ENCODE peak calls at places on chromosomes 5 and 9, in eight cellular contexts. C is AG20443; Y is M059J; W is stimulated activated naive CD8-positive, alpha-beta T cell treated with anti-CD3 and anti-CD28 coated beads, Interleukin-15, Interleukin-2, amounts not matched to agents 100 U/mL and 50 U/mL, for 24 hours; B is OCI-LY7; T is kidney; X is activated CD8-positive, alpha-beta memory T cell treated with anti-CD3 and anti-CD28 coated beads for 24 hours; O is cardiac muscle cell. I is an unnamed sample.

GRCh38 chr9:95508242-95508967 is 8.4 kb downstream of the PTCH1 start:
- DNase-seq in C (peak), Y (peak), W (no peak), B (peak), T (peak), X (peak), O (no peak), I (no peak)

GRCh38 chr9:4740373-4740622 is 704 bp downstream of the AK3 start:
- DNase-seq in C (no peak), Y (no peak), W (no peak), B (no peak), T (no peak), X (no peak), O (no peak), I (no peak)

GRCh38 chr5:134547999-134548626 is 22.6 kb downstream of the JADE2 start:
- DNase-seq in C (no peak), Y (no peak), W (no peak), B (peak), T (no peak), X (no peak), O (no peak), I (no peak)

GRCh38 chr9:129469188-129469987 is 151.5 kb downstream of the C9orf50 start:
- DNase-seq in C (no peak), Y (no peak), W (no peak), B (no peak), T (peak), X (no peak), O (peak), I (no peak)

GRCh38 chr5:74361406-74362358 is 278.8 kb downstream of the ENC1 start:
- DNase-seq in C (no peak), Y (peak), W (no peak), B (no peak), T (no peak), X (no peak), O (no peak), I (peak)

GRCh38 chr5:55104966-55105701 is 2.7 kb downstream of the GZMA start:
- DNase-seq in C (no peak), Y (no peak), W (no peak), B (no peak), T (no peak), X (no peak), O (no peak), I (no peak)

GRCh38 chr9:120284796-120285195 is 295.2 kb downstream of the CDK5RAP2 start:
- DNase-seq in C (no peak), Y (no peak), W (no peak), B (no peak), T (no peak), X (no peak), O (no peak), I (no peak)

GRCh38 chr5:80245986-80246781 is 9.7 kb downstream of the SERINC5 start:
- DNase-seq in C (peak), Y (peak), W (no peak), B (no peak), T (no peak), X (no peak), O (no peak), I (no peak)

GRCh38 chr5:145936401-145937131 is at the start of gene SH3RF2:
- DNase-seq in C (peak), Y (peak), W (peak), B (no peak), T (peak), X (no peak), O (peak), I (peak)

GRCh38 chr5:74947961-74948613 is 81.9 kb upstream of the FAM169A start:
- DNase-seq in C (no peak), Y (peak), W (no peak), B (no peak), T (no peak), X (no peak), O (peak), I (no peak)

I was measured in colonic mucosa.